ENCODE peak calls at places on chromosome 22, in four cellular contexts. One of them, this sample, is unnamed.

GRCh38 chr22:46107089-46107664 is 43.1 kb upstream of the PPARA start:
- DNase-seq in IMR-90: no peak
- DNase-seq in GM12878: no peak
- DNase-seq in K562: no peak
- DNase-seq in this sample: no peak

GRCh38 chr22:46289244-46289891 is 7.3 kb upstream of the GTSE1 start:
- DNase-seq in IMR-90: no peak
- DNase-seq in K562: no peak
- DNase-seq in GM12878: no peak
- DNase-seq in this sample: no peak

GRCh38 chr22:39818050-39818449 is 75.5 kb downstream of the ENTHD1 start:
- DNase-seq in IMR-90: peak; percentile 50
- DNase-seq in K562: peak; percentile 72
- DNase-seq in GM12878: no peak
- DNase-seq in this sample: no peak

GRCh38 chr22:42720263-42721044 is at the start of gene A4GALT:
- DNase-seq in K562: no peak
- DNase-seq in IMR-90: no peak
- DNase-seq in GM12878: no peak
- DNase-seq in this sample: no peak

GRCh38 chr22:48305726-48306235 is 1521.9 kb downstream of the BRD1 start:
- DNase-seq in IMR-90: no peak
- DNase-seq in K562: no peak
- DNase-seq in GM12878: no peak
- DNase-seq in this sample: no peak

GRCh38 chr22:31091106-31091975 is 10.2 kb downstream of the SMTN start:
- DNase-seq in K562: no peak
- DNase-seq in GM12878: no peak
- DNase-seq in IMR-90: no peak
- DNase-seq in this sample: no peak

GRCh38 chr22:42902875-42903510 is 45.9 kb upstream of the ARFGAP3 start:
- DNase-seq in K562: no peak
- DNase-seq in IMR-90: peak; percentile 87
- DNase-seq in GM12878: no peak
- DNase-seq in this sample: no peak

GRCh38 chr22:36252754-36253522 is at the start of gene APOL1:
- DNase-seq in IMR-90: peak; percentile 43
- DNase-seq in GM12878: peak; percentile 62
- DNase-seq in K562: peak; percentile 75
- DNase-seq in this sample: peak; percentile 69

GRCh38 chr22:48740731-48741405 is 1086.8 kb downstream of the BRD1 start:
- DNase-seq in IMR-90: no peak
- DNase-seq in GM12878: no peak
- DNase-seq in K562: no peak
- DNase-seq in this sample: no peak

GRCh38 chr22:46347646-46348045 is 12.1 kb downstream of the TRMU start:
- DNase-seq in IMR-90: no peak
- DNase-seq in K562: no peak
- DNase-seq in GM12878: no peak
- DNase-seq in this sample: no peak

GRCh38 chr22:41550952-41551491 is 6.8 kb upstream of the POLR3H start:
- DNase-seq in IMR-90: no peak
- DNase-seq in K562: no peak
- DNase-seq in GM12878: no peak
- DNase-seq in this sample: no peak

GRCh38 chr22:47433627-47434026 is 671.2 kb downstream of the TBC1D22A start:
- DNase-seq in IMR-90: no peak
- DNase-seq in GM12878: no peak
- DNase-seq in K562: no peak
- DNase-seq in this sample: no peak

GRCh38 chr22:30402036-30402759 is 5.4 kb downstream of the SEC14L2 start:
- DNase-seq in K562: peak; percentile 52
- DNase-seq in IMR-90: no peak
- DNase-seq in GM12878: no peak
- DNase-seq in this sample: no peak

GRCh38 chr22:36103891-36104290 is 56.7 kb downstream of the APOL3 start:
- DNase-seq in GM12878: no peak
- DNase-seq in K562: no peak
- DNase-seq in IMR-90: no peak
- DNase-seq in this sample: no peak

GRCh38 chr22:48938741-48939140 is 888.9 kb downstream of the BRD1 start:
- DNase-seq in K562: no peak
- DNase-seq in GM12878: no peak
- DNase-seq in IMR-90: no peak
- DNase-seq in this sample: no peak

GRCh38 chr22:29313126-29314071 is 2.1 kb downstream of the RASL10A start:
- DNase-seq in GM12878: no peak
- DNase-seq in K562: no peak
- DNase-seq in IMR-90: no peak
- DNase-seq in this sample: peak; percentile 50

GRCh38 chr22:36435516-36436415 is 45.7 kb downstream of the TXN2 start:
- DNase-seq in K562: no peak
- DNase-seq in GM12878: peak; percentile 52
- DNase-seq in IMR-90: no peak
- DNase-seq in this sample: no peak

GRCh38 chr22:35205956-35206355 is 51.3 kb upstream of the HMGXB4 start:
- DNase-seq in GM12878: no peak
- DNase-seq in K562: no peak
- DNase-seq in IMR-90: peak; percentile 72
- DNase-seq in this sample: no peak

GRCh38 chr22:46618667-46619066 is 1.5 kb upstream of the GRAMD4 start:
- DNase-seq in K562: no peak
- DNase-seq in IMR-90: no peak
- DNase-seq in GM12878: no peak
- DNase-seq in this sample: no peak

GRCh38 chr22:42475122-42475521 is 42.9 kb upstream of the NFAM1 start:
- DNase-seq in IMR-90: no peak
- DNase-seq in GM12878: no peak
- DNase-seq in K562: no peak
- DNase-seq in this sample: no peak

GRCh38 chr22:46571642-46572250 is 34.3 kb upstream of the CELSR1 start:
- DNase-seq in K562: no peak
- DNase-seq in GM12878: no peak
- DNase-seq in IMR-90: no peak
- DNase-seq in this sample: no peak

GRCh38 chr22:36225333-36225922 is 13.9 kb downstream of the APOL2 start:
- DNase-seq in K562: no peak
- DNase-seq in GM12878: no peak
- DNase-seq in IMR-90: no peak
- DNase-seq in this sample: no peak

GRCh38 chr22:46907578-46908215 is 145.2 kb downstream of the TBC1D22A start:
- DNase-seq in K562: no peak
- DNase-seq in IMR-90: no peak
- DNase-seq in GM12878: no peak
- DNase-seq in this sample: no peak

GRCh38 chr22:36522662-36523061 is 6.3 kb downstream of the EIF3D start:
- DNase-seq in IMR-90: no peak
- DNase-seq in GM12878: no peak
- DNase-seq in K562: no peak
- DNase-seq in this sample: no peak

GRCh38 chr22:17258015-17258827 is 39.0 kb upstream of the ADA2 start:
- DNase-seq in GM12878: peak; percentile 98
- DNase-seq in IMR-90: no peak
- DNase-seq in K562: peak; percentile 39
- DNase-seq in this sample: no peak

GRCh38 chr22:47162865-47163264 is 400.4 kb downstream of the TBC1D22A start:
- DNase-seq in GM12878: no peak
- DNase-seq in IMR-90: no peak
- DNase-seq in K562: no peak
- DNase-seq in this sample: no peak

GRCh38 chr22:46432164-46433068 is 96.9 kb downstream of the TRMU start:
- DNase-seq in IMR-90: no peak
- DNase-seq in K562: no peak
- DNase-seq in GM12878: no peak
- DNase-seq in this sample: no peak

GRCh38 chr22:30210235-30210831 is 36.2 kb downstream of the LIF start:
- DNase-seq in IMR-90: peak; percentile 80
- DNase-seq in GM12878: no peak
- DNase-seq in K562: no peak
- DNase-seq in this sample: no peak

GRCh38 chr22:41382098-41382578 is 396 bp downstream of the TEF start:
- DNase-seq in K562: peak; percentile 51
- DNase-seq in IMR-90: no peak
- DNase-seq in GM12878: no peak
- DNase-seq in this sample: no peak

GRCh38 chr22:40684728-40685127 is 5.4 kb downstream of the MCHR1 start:
- DNase-seq in K562: no peak
- DNase-seq in IMR-90: no peak
- DNase-seq in GM12878: no peak
- DNase-seq in this sample: no peak

GRCh38 chr22:22883090-22883727 is 4.4 kb upstream of the IGLL5 start:
- DNase-seq in K562: no peak
- DNase-seq in GM12878: no peak
- DNase-seq in IMR-90: no peak
- DNase-seq in this sample: no peak
- TF ChIP-seq FOS in K562: no peak
- TF ChIP-seq FOS in GM12878: no peak
- TF ChIP-seq FOS in IMR-90: no peak
- TF ChIP-seq FOS in this sample: no peak

GRCh38 chr22:44107341-44107740 is 73.4 kb upstream of the PARVG start:
- DNase-seq in GM12878: no peak
- DNase-seq in K562: no peak
- DNase-seq in IMR-90: no peak
- DNase-seq in this sample: no peak

GRCh38 chr22:44109417-44109816 is 71.3 kb upstream of the PARVG start:
- DNase-seq in K562: no peak
- DNase-seq in IMR-90: no peak
- DNase-seq in GM12878: no peak
- DNase-seq in this sample: no peak

GRCh38 chr22:44108806-44109385 is 71.8 kb upstream of the PARVG start:
- DNase-seq in GM12878: no peak
- DNase-seq in K562: no peak
- DNase-seq in IMR-90: no peak
- DNase-seq in this sample: no peak

GRCh38 chr22:44111562-44112155 is 69.1 kb upstream of the PARVG start:
- DNase-seq in GM12878: no peak
- DNase-seq in K562: no peak
- DNase-seq in IMR-90: no peak
- DNase-seq in this sample: no peak

DNA sequence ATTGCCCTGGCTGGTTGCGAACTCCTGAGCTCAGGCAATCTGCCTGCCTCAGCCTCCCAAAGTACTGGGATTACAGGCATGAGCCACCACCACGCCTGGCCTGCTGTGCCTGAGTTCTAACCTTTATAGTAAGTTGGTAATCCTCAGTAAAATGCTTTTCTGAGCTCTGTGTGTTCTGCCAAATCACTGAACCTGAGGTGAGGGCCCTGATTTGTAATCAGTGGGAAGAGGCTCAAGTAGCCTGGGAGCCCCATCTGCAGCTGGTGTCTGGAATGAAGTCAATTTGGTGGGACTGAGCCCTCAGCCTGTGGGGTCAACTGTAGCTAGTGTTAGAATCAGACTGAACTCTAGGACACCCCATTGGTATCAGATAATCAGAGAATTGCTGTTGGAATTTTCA is 72.6 kb upstream of the PARVG start:
- DNase-seq in K562: no peak
- DNase-seq in IMR-90: no peak
- DNase-seq in GM12878: no peak
- DNase-seq in this sample: no peak
- TF ChIP-seq FOS in K562: no peak
- TF ChIP-seq FOS in IMR-90: no peak
- TF ChIP-seq FOS in GM12878: no peak
- TF ChIP-seq FOS in this sample: no peak

DNA sequence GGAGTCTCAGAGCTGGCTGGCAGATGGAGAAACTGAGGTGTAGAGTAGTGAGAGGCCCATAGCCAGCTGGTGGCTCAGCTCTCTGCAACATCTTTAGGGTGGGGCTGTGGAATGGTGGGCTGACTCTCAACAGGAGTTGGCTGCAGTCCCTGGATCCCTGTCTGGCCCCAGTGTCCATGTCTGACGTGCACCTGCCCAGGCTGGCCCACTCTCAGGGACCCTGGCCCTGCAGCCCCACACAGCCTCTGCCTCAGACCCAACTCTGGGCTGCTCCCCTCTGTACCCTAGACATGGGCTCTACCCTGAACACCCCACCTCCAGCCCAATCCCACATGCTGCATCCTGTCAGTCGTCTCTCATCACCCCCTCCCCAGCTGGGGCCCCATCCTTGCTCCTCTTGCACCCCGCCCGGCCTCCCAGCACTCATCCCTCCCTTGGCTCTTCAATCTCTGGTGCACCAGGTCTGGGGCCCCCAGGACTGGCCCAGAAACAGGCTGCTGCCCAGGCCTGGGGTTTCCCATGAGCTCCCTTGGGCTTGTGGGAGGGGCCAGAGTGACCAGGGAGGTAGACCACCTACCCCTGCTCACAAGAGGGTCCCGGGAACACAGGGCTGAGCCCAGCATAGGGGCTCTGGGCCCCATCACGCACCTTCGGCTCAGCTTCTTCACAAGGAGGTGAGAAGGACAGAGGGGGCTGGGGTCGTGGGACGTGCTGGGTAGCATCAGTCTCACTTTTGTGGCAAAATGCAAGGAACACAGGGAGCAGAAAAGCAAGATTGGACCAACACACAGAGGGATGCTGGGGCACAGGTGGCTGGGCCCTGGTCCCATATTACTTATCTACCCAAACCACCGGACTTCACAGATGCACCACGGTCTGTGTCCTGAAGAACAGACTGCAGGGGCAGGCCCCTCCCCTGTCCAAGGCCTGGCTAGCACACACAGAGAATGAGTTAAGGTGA is 31.5 kb downstream of the ARVCF start:
- DNase-seq in GM12878: no peak
- DNase-seq in IMR-90: no peak
- DNase-seq in K562: no peak
- DNase-seq in this sample: no peak
- TF ChIP-seq FOS in GM12878: no peak
- TF ChIP-seq FOS in IMR-90: no peak
- TF ChIP-seq FOS in K562: no peak
- TF ChIP-seq FOS in this sample: no peak

DNA sequence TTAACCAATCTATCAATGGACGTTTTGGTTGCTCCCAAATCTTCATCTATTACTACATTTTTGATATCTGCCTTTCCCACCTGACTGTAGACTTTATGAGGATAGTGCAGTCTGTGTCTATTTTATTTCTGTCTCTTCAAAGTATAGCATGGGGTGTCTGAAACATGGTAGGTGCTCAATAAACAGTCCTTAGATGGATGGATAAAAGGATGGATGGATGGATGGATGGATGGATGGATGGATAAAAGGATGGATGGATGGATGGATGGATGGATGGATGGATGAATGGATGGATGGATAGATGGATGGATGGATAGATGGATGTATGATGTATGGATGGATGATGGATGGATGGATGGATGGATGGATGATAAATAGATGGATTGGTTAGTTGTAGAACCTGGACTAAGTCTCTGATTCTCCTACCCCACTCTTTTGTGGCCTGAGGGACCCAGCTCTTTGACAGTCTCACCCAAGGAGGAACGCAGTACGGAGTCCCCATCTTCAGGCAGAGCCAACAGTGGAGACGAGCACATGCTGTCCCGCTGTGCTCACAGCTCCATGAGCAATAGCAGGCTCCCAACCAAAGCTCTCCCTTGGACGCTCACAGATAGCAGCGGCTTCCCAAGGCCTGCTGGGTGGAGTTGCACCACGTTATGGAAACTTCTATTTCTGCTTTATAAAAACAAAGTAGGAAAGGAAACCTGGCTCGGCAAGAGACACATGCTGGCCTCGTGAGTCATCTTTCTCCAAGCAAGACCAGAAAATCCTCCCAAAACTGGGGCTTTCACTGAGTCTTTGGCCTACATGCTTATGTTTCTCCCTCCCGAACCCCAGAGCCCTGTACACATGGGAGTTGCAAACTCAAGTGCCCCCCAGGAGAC is 448.0 kb downstream of the MIAT start:
- DNase-seq in GM12878: no peak
- DNase-seq in K562: no peak
- DNase-seq in IMR-90: peak; percentile 86
- DNase-seq in this sample: peak; percentile 80
- TF ChIP-seq FOS in GM12878: no peak
- TF ChIP-seq FOS in K562: no peak
- TF ChIP-seq FOS in IMR-90: no peak
- TF ChIP-seq FOS in this sample: peak; percentile 75

This sample was measured in endothelial cell of umbilical vein.